ENCODE peak calls at places on chromosomes 4 and X, in ten cellular contexts. A is brain microvascular endothelial cell, K is OCI-LY7, G is right lobe of liver, V is tibial nerve, J is heart left ventricle, C is neural progenitor cell, X is lower lobe of right lung, I is SJCRH30, S is upper lobe of right lung. N is an unnamed sample.

GRCh38 chr4:166875821-166876220 is 358.5 kb downstream of the SPOCK3 start:
- DNase-seq in A (no peak), K (no peak), G (no peak), V (no peak), J (no peak), C (peak; percentile 43), X (no peak), I (no peak), S (no peak), N (no peak)

GRCh38 chr4:66216252-66216651 is 546.0 kb upstream of the EPHA5 start:
- DNase-seq in A (no peak), K (no peak), G (no peak), V (no peak), J (no peak), C (no peak), X (no peak), I (no peak), S (no peak), N (no peak)

GRCh38 chr4:128853741-128854140 is 44.2 kb downstream of the JADE1 start:
- DNase-seq in A (peak; percentile 83), K (no peak), G (no peak), V (no peak), J (no peak), C (no peak), X (no peak), I (no peak), S (no peak), N (no peak)

GRCh38 chr4:26753642-26754041 is 107.0 kb upstream of the STIM2 start:
- DNase-seq in A (peak; percentile 36), K (no peak), G (peak; percentile 70), V (no peak), J (peak; percentile 57), C (no peak), X (no peak), I (peak; percentile 82), S (no peak), N (no peak)

GRCh38 chr4:73406548-73406875 is 2.4 kb downstream of the ALB start:
- DNase-seq in A (no peak), K (no peak), G (no peak), V (no peak), J (no peak), C (no peak), X (no peak), I (no peak), S (no peak), N (no peak)

GRCh38 chr4:115562506-115562905 is 449.1 kb upstream of the NDST4 start:
- DNase-seq in A (no peak), K (no peak), G (no peak), V (no peak), J (no peak), C (peak; percentile 2), X (no peak), I (no peak), S (no peak), N (no peak)

GRCh38 chr4:41024556-41025491 is 189.5 kb downstream of the APBB2 start:
- DNase-seq in A (no peak), K (peak; percentile 64), G (no peak), V (no peak), J (no peak), C (peak; percentile 4), X (no peak), I (peak; percentile 29), S (no peak), N (no peak)

GRCh38 chrX:15680401-15680800 is 15.8 kb upstream of the CLTRN start:
- DNase-seq in A (peak; percentile 75), K (no peak), G (no peak), V (no peak), J (no peak), C (no peak), X (no peak), I (peak; percentile 3), S (no peak), N (no peak)

GRCh38 chrX:16771483-16772398 is 14.5 kb upstream of the TXLNG start:
- DNase-seq in A (peak; percentile 86), K (no peak), G (no peak), V (no peak), J (no peak), C (peak; percentile 72), X (no peak), I (peak; percentile 67), S (no peak), N (no peak)

GRCh38 chrX:132480581-132481203 is 8.1 kb downstream of the MBNL3 start:
- DNase-seq in A (no peak), K (peak; percentile 89), G (peak; percentile 73), V (no peak), J (no peak), C (no peak), X (peak; percentile 50), I (peak; percentile 48), S (peak; percentile 50), N (peak; percentile 33)

GRCh38 chrX:132810964-132811712 is 147.3 kb downstream of the HS6ST2 start:
- DNase-seq in A (no peak), K (no peak), G (no peak), V (no peak), J (no peak), C (no peak), X (no peak), I (no peak), S (no peak), N (no peak)

GRCh38 chrX:20442597-20442996 is 175.9 kb upstream of the RPS6KA3 start:
- DNase-seq in A (peak; percentile 67), K (peak; percentile 76), G (peak; percentile 79), V (peak; percentile 54), J (peak; percentile 74), C (peak; percentile 86), X (peak; percentile 88), I (peak; percentile 90), S (peak; percentile 86), N (peak; percentile 72)

GRCh38 chr4:173046144-173046543 is 122.5 kb upstream of the GALNT7 start:
- DNase-seq in A (no peak), K (no peak), G (no peak), V (no peak), J (no peak), C (no peak), X (no peak), I (no peak), S (no peak), N (no peak)

GRCh38 chrX:12421918-12422317 is 283.6 kb downstream of the FRMPD4 start:
- DNase-seq in A (no peak), K (no peak), G (no peak), V (no peak), J (no peak), C (no peak), X (no peak), I (no peak), S (no peak), N (no peak)

GRCh38 chr4:151804821-151805220 is 44.0 kb upstream of the GATB start:
- DNase-seq in A (no peak), K (no peak), G (no peak), V (no peak), J (no peak), C (peak; percentile 18), X (no peak), I (no peak), S (no peak), N (no peak)

GRCh38 chrX:47707031-47707780 is 48.2 kb upstream of the UXT start:
- DNase-seq in A (peak; percentile 5), K (no peak), G (no peak), V (no peak), J (no peak), C (no peak), X (no peak), I (peak; percentile 37), S (no peak), N (no peak)

GRCh38 chrX:68273887-68274286 is 159.4 kb downstream of the OPHN1 start:
- DNase-seq in A (no peak), K (no peak), G (no peak), V (peak; percentile 13), J (no peak), C (no peak), X (no peak), I (no peak), S (no peak), N (no peak)

GRCh38 chrX:115560211-115560977 is 580 bp upstream of the PLS3 start:
- DNase-seq in A (peak; percentile 61), K (no peak), G (no peak), V (no peak), J (no peak), C (no peak), X (no peak), I (peak; percentile 83), S (no peak), N (no peak)

GRCh38 chr4:99413160-99413559 is 22.0 kb downstream of the ADH7 start:
- DNase-seq in A (no peak), K (no peak), G (no peak), V (no peak), J (no peak), C (no peak), X (no peak), I (no peak), S (no peak), N (no peak)

GRCh38 chr4:183284229-183284628 is 35.8 kb downstream of the CLDN22 start:
- DNase-seq in A (no peak), K (no peak), G (no peak), V (no peak), J (no peak), C (no peak), X (no peak), I (no peak), S (no peak), N (no peak)
- H3K36me3 ChIP-seq in A (peaks cover 39% of the 10 kb centered on the region), K (no peaks in the 10 kb centered on the region), G (peaks cover 13% of the 10 kb centered on the region), V (peaks cover 78% of the 10 kb centered on the region), J (peaks cover 95% of the 10 kb centered on the region), C (peaks cover 16% of the 10 kb centered on the region), X (peaks cover 81% of the 10 kb centered on the region), I (peaks cover 2% of the 10 kb centered on the region), S (peaks cover 71% of the 10 kb centered on the region), N (no peaks in the 10 kb centered on the region)

GRCh38 chr4:119025440-119025839 is 110.2 kb upstream of the MYOZ2 start:
- DNase-seq in A (peak; percentile 65), K (no peak), G (no peak), V (peak; percentile 36), J (no peak), C (no peak), X (peak; percentile 73), I (no peak), S (peak; percentile 63), N (no peak)
- H3K4me3 ChIP-seq in A (no peak overlapping the region), K (no peak overlapping the region), G (no peak overlapping the region), V (no peak overlapping the region), J (no peak overlapping the region), C (no peak overlapping the region), X (no peak overlapping the region), I (peak overlapping the region; percentile 57), S (peak overlapping the region; percentile 33), N (no peak overlapping the region)

GRCh38 chr4:184329235-184330007 is 111.7 kb upstream of the ENPP6 start:
- DNase-seq in A (no peak), K (no peak), G (no peak), V (no peak), J (no peak), C (no peak), X (no peak), I (peak; percentile 13), S (no peak), N (no peak)
- H3K27ac ChIP-seq in A (no peak overlapping the region), K (peak overlapping the region; percentile 82), G (no peak overlapping the region), V (peak overlapping the region; percentile 71), J (no peak overlapping the region), C (no peak overlapping the region), X (no peak overlapping the region), I (no peak overlapping the region), S (no peak overlapping the region), N (no peak overlapping the region)

DNA sequence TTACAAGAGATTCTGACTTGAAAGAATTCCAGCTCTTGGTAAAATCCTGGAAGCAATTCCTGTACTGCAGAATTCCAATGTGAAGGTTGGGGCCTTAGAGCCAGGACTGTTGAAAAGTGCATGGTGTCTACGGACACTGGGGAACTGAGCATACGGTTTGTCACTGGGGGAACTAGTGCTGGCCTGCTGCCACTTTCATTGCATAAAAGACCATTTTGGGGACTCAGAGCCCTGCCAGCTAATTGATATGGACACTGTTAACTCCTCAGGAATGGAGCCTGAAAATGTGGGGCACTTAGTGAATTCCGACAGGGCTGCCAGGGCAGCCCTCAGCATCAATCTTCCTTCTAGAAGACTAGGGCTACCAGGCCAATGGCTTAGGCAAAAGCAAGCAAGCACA is 55.9 kb downstream of the AMOT start:
- DNase-seq in A (no peak), K (no peak), G (no peak), V (no peak), J (no peak), C (no peak), X (no peak), I (no peak), S (no peak), N (no peak)
- H3K36me3 ChIP-seq in A (no peaks in the 10 kb centered on the region), K (no peaks in the 10 kb centered on the region), G (no peaks in the 10 kb centered on the region), V (peaks cover 29% of the 10 kb centered on the region), J (peaks cover 30% of the 10 kb centered on the region), C (no peaks in the 10 kb centered on the region), X (no peaks in the 10 kb centered on the region), I (peaks cover 35% of the 10 kb centered on the region), S (no peaks in the 10 kb centered on the region), N (no peaks in the 10 kb centered on the region)

N was measured in effector memory CD4-positive, alpha-beta T cell.